ENCODE peak calls at places on chromosomes 7 and 10, in seven cellular contexts. One of them, this sample, is unnamed.

GRCh38 chr10:124341768-124342135 is 77.0 kb downstream of the OAT start:
- DNase-seq in astrocyte of the spinal cord: no peak
- DNase-seq in right lobe of liver: no peak
- DNase-seq in uterus: no peak
- DNase-seq in RWPE2: no peak
- DNase-seq in OCI-LY7: no peak
- DNase-seq in AG04450: no peak
- DNase-seq in this sample: no peak

GRCh38 chr10:43217563-43218205 is 49.2 kb downstream of the RASGEF1A start:
- DNase-seq in astrocyte of the spinal cord: no peak
- DNase-seq in right lobe of liver: peak
- DNase-seq in uterus: no peak
- DNase-seq in RWPE2: no peak
- DNase-seq in OCI-LY7: no peak
- DNase-seq in AG04450: no peak
- DNase-seq in this sample: peak

GRCh38 chr7:38703093-38703492 is 71.9 kb upstream of the AMPH start:
- DNase-seq in astrocyte of the spinal cord: no peak
- DNase-seq in right lobe of liver: no peak
- DNase-seq in uterus: no peak
- DNase-seq in RWPE2: no peak
- DNase-seq in OCI-LY7: no peak
- DNase-seq in AG04450: no peak
- DNase-seq in this sample: no peak

GRCh38 chr10:119608316-119609155 is 11.8 kb upstream of the TIAL1 start:
- DNase-seq in astrocyte of the spinal cord: peak
- DNase-seq in right lobe of liver: peak
- DNase-seq in uterus: peak
- DNase-seq in RWPE2: no peak
- DNase-seq in OCI-LY7: peak
- DNase-seq in AG04450: no peak
- DNase-seq in this sample: no peak

GRCh38 chr10:83545901-83546391 is 593.4 kb upstream of the GHITM start:
- DNase-seq in astrocyte of the spinal cord: peak
- DNase-seq in right lobe of liver: no peak
- DNase-seq in uterus: no peak
- DNase-seq in RWPE2: no peak
- DNase-seq in OCI-LY7: no peak
- DNase-seq in AG04450: no peak
- DNase-seq in this sample: no peak

GRCh38 chr10:73911553-73912004 is 647 bp downstream of the PLAU start:
- DNase-seq in astrocyte of the spinal cord: no peak
- DNase-seq in right lobe of liver: no peak
- DNase-seq in uterus: no peak
- DNase-seq in RWPE2: no peak
- DNase-seq in OCI-LY7: no peak
- DNase-seq in AG04450: no peak
- DNase-seq in this sample: no peak

GRCh38 chr10:124453965-124454610 is 4.3 kb upstream of the NKX1-2 start:
- DNase-seq in astrocyte of the spinal cord: no peak
- DNase-seq in right lobe of liver: no peak
- DNase-seq in uterus: no peak
- DNase-seq in RWPE2: no peak
- DNase-seq in OCI-LY7: no peak
- DNase-seq in AG04450: no peak
- DNase-seq in this sample: no peak

GRCh38 chr10:117442944-117443676 is 67.9 kb upstream of the PDZD8 start:
- DNase-seq in astrocyte of the spinal cord: peak
- DNase-seq in right lobe of liver: peak
- DNase-seq in uterus: peak
- DNase-seq in RWPE2: peak
- DNase-seq in OCI-LY7: peak
- DNase-seq in AG04450: no peak
- DNase-seq in this sample: no peak

GRCh38 chr10:112340601-112341000 is 33.3 kb upstream of the ACSL5 start:
- DNase-seq in astrocyte of the spinal cord: no peak
- DNase-seq in right lobe of liver: no peak
- DNase-seq in uterus: no peak
- DNase-seq in RWPE2: no peak
- DNase-seq in OCI-LY7: no peak
- DNase-seq in AG04450: no peak
- DNase-seq in this sample: no peak

GRCh38 chr7:50367570-50367969 is 63.1 kb downstream of the IKZF1 start:
- DNase-seq in astrocyte of the spinal cord: no peak
- DNase-seq in right lobe of liver: no peak
- DNase-seq in uterus: no peak
- DNase-seq in RWPE2: no peak
- DNase-seq in OCI-LY7: no peak
- DNase-seq in AG04450: no peak
- DNase-seq in this sample: no peak

GRCh38 chr7:44121761-44122420 is 1.5 kb downstream of the POLD2 start:
- DNase-seq in astrocyte of the spinal cord: no peak
- DNase-seq in right lobe of liver: no peak
- DNase-seq in uterus: no peak
- DNase-seq in RWPE2: no peak
- DNase-seq in OCI-LY7: no peak
- DNase-seq in AG04450: no peak
- DNase-seq in this sample: no peak

GRCh38 chr10:131980757-131981428 is 830 bp downstream of the BNIP3 start:
- DNase-seq in astrocyte of the spinal cord: no peak
- DNase-seq in right lobe of liver: peak
- DNase-seq in uterus: no peak
- DNase-seq in RWPE2: no peak
- DNase-seq in OCI-LY7: no peak
- DNase-seq in AG04450: no peak
- DNase-seq in this sample: no peak

GRCh38 chr10:18918545-18918944 is 130.1 kb upstream of the MALRD1 start:
- DNase-seq in astrocyte of the spinal cord: peak
- DNase-seq in right lobe of liver: no peak
- DNase-seq in uterus: no peak
- DNase-seq in RWPE2: peak
- DNase-seq in OCI-LY7: no peak
- DNase-seq in AG04450: peak
- DNase-seq in this sample: no peak

GRCh38 chr10:17992266-17992665 is 40.5 kb downstream of the SLC39A12 start:
- DNase-seq in astrocyte of the spinal cord: no peak
- DNase-seq in right lobe of liver: no peak
- DNase-seq in uterus: no peak
- DNase-seq in RWPE2: no peak
- DNase-seq in OCI-LY7: no peak
- DNase-seq in AG04450: no peak
- DNase-seq in this sample: no peak

GRCh38 chr10:94546616-94547175 is 1.1 kb downstream of the HELLS start:
- DNase-seq in astrocyte of the spinal cord: peak
- DNase-seq in right lobe of liver: no peak
- DNase-seq in uterus: no peak
- DNase-seq in RWPE2: no peak
- DNase-seq in OCI-LY7: peak
- DNase-seq in AG04450: no peak
- DNase-seq in this sample: no peak

GRCh38 chr10:128097783-128098182 is 28.4 kb downstream of the MKI67 start:
- DNase-seq in astrocyte of the spinal cord: no peak
- DNase-seq in right lobe of liver: no peak
- DNase-seq in uterus: no peak
- DNase-seq in RWPE2: no peak
- DNase-seq in OCI-LY7: no peak
- DNase-seq in AG04450: no peak
- DNase-seq in this sample: no peak

GRCh38 chr10:121927361-121927840 is 430 bp downstream of the ATE1 start:
- DNase-seq in astrocyte of the spinal cord: peak
- DNase-seq in right lobe of liver: peak
- DNase-seq in uterus: peak
- DNase-seq in RWPE2: peak
- DNase-seq in OCI-LY7: peak
- DNase-seq in AG04450: no peak
- DNase-seq in this sample: no peak

GRCh38 chr7:115183431-115184057 is 261.6 kb downstream of the MDFIC start:
- DNase-seq in astrocyte of the spinal cord: peak
- DNase-seq in right lobe of liver: no peak
- DNase-seq in uterus: no peak
- DNase-seq in RWPE2: no peak
- DNase-seq in OCI-LY7: no peak
- DNase-seq in AG04450: no peak
- DNase-seq in this sample: no peak

GRCh38 chr7:40733111-40733510 is 598.3 kb downstream of the SUGCT start:
- DNase-seq in astrocyte of the spinal cord: no peak
- DNase-seq in right lobe of liver: no peak
- DNase-seq in uterus: no peak
- DNase-seq in RWPE2: no peak
- DNase-seq in OCI-LY7: no peak
- DNase-seq in AG04450: no peak
- DNase-seq in this sample: no peak

GRCh38 chr7:141055146-141055545 is 18.7 kb upstream of the TMEM178B start:
- DNase-seq in astrocyte of the spinal cord: no peak
- DNase-seq in right lobe of liver: no peak
- DNase-seq in uterus: no peak
- DNase-seq in RWPE2: no peak
- DNase-seq in OCI-LY7: no peak
- DNase-seq in AG04450: no peak
- DNase-seq in this sample: no peak

GRCh38 chr7:142964502-142965246 is 2.5 kb upstream of the KEL start:
- DNase-seq in astrocyte of the spinal cord: no peak
- DNase-seq in right lobe of liver: no peak
- DNase-seq in uterus: no peak
- DNase-seq in RWPE2: no peak
- DNase-seq in OCI-LY7: no peak
- DNase-seq in AG04450: no peak
- DNase-seq in this sample: no peak

GRCh38 chr10:131843089-131843595 is 57.7 kb upstream of the PPP2R2D start:
- DNase-seq in astrocyte of the spinal cord: no peak
- DNase-seq in right lobe of liver: no peak
- DNase-seq in uterus: no peak
- DNase-seq in RWPE2: peak
- DNase-seq in OCI-LY7: no peak
- DNase-seq in AG04450: no peak
- DNase-seq in this sample: no peak

GRCh38 chr10:24952701-24953349 is 419 bp upstream of the PRTFDC1 start:
- DNase-seq in astrocyte of the spinal cord: no peak
- DNase-seq in right lobe of liver: peak
- DNase-seq in uterus: peak
- DNase-seq in RWPE2: no peak
- DNase-seq in OCI-LY7: no peak
- DNase-seq in AG04450: no peak
- DNase-seq in this sample: no peak

GRCh38 chr10:1094112-1095057 is 38.2 kb downstream of the WDR37 start:
- DNase-seq in astrocyte of the spinal cord: no peak
- DNase-seq in right lobe of liver: no peak
- DNase-seq in uterus: no peak
- DNase-seq in RWPE2: no peak
- DNase-seq in OCI-LY7: no peak
- DNase-seq in AG04450: no peak
- DNase-seq in this sample: no peak

GRCh38 chr10:35751347-35751746 is 109.3 kb upstream of the FZD8 start:
- DNase-seq in astrocyte of the spinal cord: no peak
- DNase-seq in right lobe of liver: no peak
- DNase-seq in uterus: no peak
- DNase-seq in RWPE2: no peak
- DNase-seq in OCI-LY7: no peak
- DNase-seq in AG04450: no peak
- DNase-seq in this sample: no peak

GRCh38 chr10:7891634-7892033 is 73.3 kb downstream of the TAF3 start:
- DNase-seq in astrocyte of the spinal cord: peak
- DNase-seq in right lobe of liver: no peak
- DNase-seq in uterus: no peak
- DNase-seq in RWPE2: no peak
- DNase-seq in OCI-LY7: no peak
- DNase-seq in AG04450: no peak
- DNase-seq in this sample: no peak

GRCh38 chr7:27235387-27236052 is 7.1 kb upstream of the EVX1 start:
- DNase-seq in astrocyte of the spinal cord: no peak
- DNase-seq in right lobe of liver: peak
- DNase-seq in uterus: peak
- DNase-seq in RWPE2: no peak
- DNase-seq in OCI-LY7: no peak
- DNase-seq in AG04450: no peak
- DNase-seq in this sample: no peak
- TF ChIP-seq CTCF in astrocyte of the spinal cord: peak
- TF ChIP-seq CTCF in right lobe of liver: peak
- TF ChIP-seq CTCF in uterus: peak
- TF ChIP-seq CTCF in RWPE2: peak
- TF ChIP-seq CTCF in OCI-LY7: peak
- TF ChIP-seq CTCF in AG04450: peak
- TF ChIP-seq CTCF in this sample: peak

DNA sequence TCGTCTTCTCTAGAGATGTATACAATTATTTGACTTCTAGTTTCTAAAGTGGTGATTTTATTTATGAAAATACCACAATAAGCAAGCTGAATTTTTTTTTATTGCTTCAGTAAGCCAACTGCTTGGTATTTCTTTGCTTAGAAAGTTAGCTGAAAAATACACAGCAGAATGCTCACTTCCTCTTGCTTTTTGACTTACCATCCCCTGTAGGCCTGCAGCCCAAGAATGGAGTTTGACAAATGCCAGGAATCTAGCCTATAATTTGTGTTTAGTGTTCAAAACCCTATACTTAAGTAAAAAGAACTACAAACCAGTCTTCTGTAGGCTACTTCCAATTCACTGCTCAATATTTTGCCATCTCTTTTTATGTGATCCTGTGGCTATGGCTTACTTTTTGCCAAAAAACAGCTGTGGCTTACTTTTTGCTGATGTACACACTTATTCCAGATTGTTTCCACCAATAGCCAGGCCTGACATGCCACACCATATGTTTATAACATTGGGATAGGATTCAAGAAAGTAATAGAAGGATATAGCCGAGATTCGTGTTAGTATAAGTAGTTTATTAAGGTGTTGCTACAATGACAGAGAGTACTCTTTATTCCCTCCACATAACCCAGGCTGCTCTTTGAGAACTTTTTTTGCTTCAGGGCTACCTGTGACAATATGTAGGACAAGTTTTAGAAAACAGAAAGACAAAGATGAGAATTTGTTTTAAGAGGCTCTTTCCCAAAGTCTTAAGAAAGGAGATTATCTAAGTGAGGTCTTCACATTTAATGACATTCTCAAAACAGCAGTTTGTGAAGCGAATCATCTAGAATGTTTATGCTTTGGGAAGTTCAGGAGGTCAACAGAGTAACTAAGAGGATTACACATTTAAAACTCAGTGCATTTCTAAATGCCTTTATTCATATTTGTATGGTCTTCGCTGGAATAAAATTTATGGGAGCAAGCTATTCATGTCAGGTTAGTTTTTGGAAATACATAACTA is 263.9 kb upstream of the FZD1 start:
- DNase-seq in astrocyte of the spinal cord: peak
- DNase-seq in right lobe of liver: no peak
- DNase-seq in uterus: no peak
- DNase-seq in RWPE2: no peak
- DNase-seq in OCI-LY7: no peak
- DNase-seq in AG04450: peak
- DNase-seq in this sample: no peak
- TF ChIP-seq CTCF in astrocyte of the spinal cord: no peak
- TF ChIP-seq CTCF in right lobe of liver: no peak
- TF ChIP-seq CTCF in uterus: no peak
- TF ChIP-seq CTCF in RWPE2: no peak
- TF ChIP-seq CTCF in OCI-LY7: no peak
- TF ChIP-seq CTCF in AG04450: no peak
- TF ChIP-seq CTCF in this sample: no peak

GRCh38 chr10:104337985-104338735 is at the start of gene ITPRIP:
- DNase-seq in astrocyte of the spinal cord: peak
- DNase-seq in right lobe of liver: peak
- DNase-seq in uterus: peak
- DNase-seq in RWPE2: no peak
- DNase-seq in OCI-LY7: peak
- DNase-seq in AG04450: no peak
- DNase-seq in this sample: no peak
- TF ChIP-seq CTCF in astrocyte of the spinal cord: peak
- TF ChIP-seq CTCF in right lobe of liver: no peak
- TF ChIP-seq CTCF in uterus: peak
- TF ChIP-seq CTCF in RWPE2: peak
- TF ChIP-seq CTCF in OCI-LY7: peak
- TF ChIP-seq CTCF in AG04450: peak
- TF ChIP-seq CTCF in this sample: peak

GRCh38 chr7:152030561-152030960 is 5.1 kb downstream of the GALNT11 start:
- DNase-seq in astrocyte of the spinal cord: no peak
- DNase-seq in right lobe of liver: no peak
- DNase-seq in uterus: no peak
- DNase-seq in RWPE2: no peak
- DNase-seq in OCI-LY7: no peak
- DNase-seq in AG04450: no peak
- DNase-seq in this sample: no peak
- TF ChIP-seq CTCF in astrocyte of the spinal cord: no peak
- TF ChIP-seq CTCF in right lobe of liver: no peak
- TF ChIP-seq CTCF in uterus: no peak
- TF ChIP-seq CTCF in RWPE2: no peak
- TF ChIP-seq CTCF in OCI-LY7: no peak
- TF ChIP-seq CTCF in AG04450: no peak
- TF ChIP-seq CTCF in this sample: no peak